ENCODE peak calls at places on chromosomes 7 and 10, in four cellular contexts. One of them, this sample, is unnamed.

GRCh38 chr10:60518745-60519144 is 129.1 kb upstream of the ANK3 start:
- DNase-seq in gastrocnemius medialis: no peak
- DNase-seq in IMR-90: no peak
- DNase-seq in transverse colon: no peak
- DNase-seq in this sample: no peak

GRCh38 chr7:111380945-111381344 is 181.3 kb downstream of the IMMP2L start:
- DNase-seq in gastrocnemius medialis: no peak
- DNase-seq in IMR-90: no peak
- DNase-seq in transverse colon: no peak
- DNase-seq in this sample: no peak

GRCh38 chr10:87642988-87643387 is 16.7 kb upstream of the PAPSS2 start:
- DNase-seq in gastrocnemius medialis: no peak
- DNase-seq in IMR-90: no peak
- DNase-seq in transverse colon: no peak
- DNase-seq in this sample: no peak

GRCh38 chr10:51640120-51640819 is 59.1 kb downstream of the CSTF2T start:
- DNase-seq in gastrocnemius medialis: no peak
- DNase-seq in IMR-90: no peak
- DNase-seq in transverse colon: no peak
- DNase-seq in this sample: no peak

GRCh38 chr7:156827587-156828203 is 65.3 kb downstream of the LMBR1 start:
- DNase-seq in gastrocnemius medialis: no peak
- DNase-seq in IMR-90: peak; percentile 46
- DNase-seq in transverse colon: no peak
- DNase-seq in this sample: no peak

GRCh38 chr7:73533742-73534141 is 11.6 kb upstream of the BAZ1B start:
- DNase-seq in gastrocnemius medialis: no peak
- DNase-seq in IMR-90: no peak
- DNase-seq in transverse colon: no peak
- DNase-seq in this sample: no peak

GRCh38 chr7:152857272-152857671 is 97.7 kb downstream of the ACTR3B start:
- DNase-seq in gastrocnemius medialis: no peak
- DNase-seq in IMR-90: no peak
- DNase-seq in transverse colon: no peak
- DNase-seq in this sample: no peak

GRCh38 chr7:55469271-55469681 is 103.0 kb downstream of the VOPP1 start:
- DNase-seq in gastrocnemius medialis: no peak
- DNase-seq in IMR-90: no peak
- DNase-seq in transverse colon: peak; percentile 32
- DNase-seq in this sample: no peak

GRCh38 chr7:95725170-95725569 is 47.2 kb upstream of the DYNC1I1 start:
- DNase-seq in gastrocnemius medialis: no peak
- DNase-seq in IMR-90: no peak
- DNase-seq in transverse colon: no peak
- DNase-seq in this sample: no peak

GRCh38 chr10:98489561-98490481 is 43.1 kb upstream of the HPS1 start:
- DNase-seq in gastrocnemius medialis: no peak
- DNase-seq in IMR-90: no peak
- DNase-seq in transverse colon: no peak
- DNase-seq in this sample: no peak

GRCh38 chr7:158431941-158432347 is 155.7 kb downstream of the PTPRN2 start:
- DNase-seq in gastrocnemius medialis: peak; percentile 28
- DNase-seq in IMR-90: peak; percentile 28
- DNase-seq in transverse colon: peak; percentile 76
- DNase-seq in this sample: no peak

GRCh38 chr10:94198324-94198723 is 164.4 kb downstream of the NOC3L start:
- DNase-seq in gastrocnemius medialis: no peak
- DNase-seq in IMR-90: no peak
- DNase-seq in transverse colon: no peak
- DNase-seq in this sample: no peak

GRCh38 chr10:4771554-4772201 is 54.3 kb upstream of the AKR1E2 start:
- DNase-seq in gastrocnemius medialis: no peak
- DNase-seq in IMR-90: peak; percentile 85
- DNase-seq in transverse colon: no peak
- DNase-seq in this sample: no peak

GRCh38 chr10:89216056-89216455 is 8.9 kb upstream of the CH25H start:
- DNase-seq in gastrocnemius medialis: no peak
- DNase-seq in IMR-90: no peak
- DNase-seq in transverse colon: no peak
- DNase-seq in this sample: no peak

GRCh38 chr7:2670720-2671391 is 17.1 kb upstream of the AMZ1 start:
- DNase-seq in gastrocnemius medialis: peak; percentile 24
- DNase-seq in IMR-90: peak; percentile 51
- DNase-seq in transverse colon: peak; percentile 66
- DNase-seq in this sample: peak; percentile 66

GRCh38 chr10:107898392-107898791 is 733.9 kb upstream of the SORCS1 start:
- DNase-seq in gastrocnemius medialis: no peak
- DNase-seq in IMR-90: no peak
- DNase-seq in transverse colon: no peak
- DNase-seq in this sample: no peak

GRCh38 chr7:95527033-95527775 is 41.5 kb downstream of the ASB4 start:
- DNase-seq in gastrocnemius medialis: peak; percentile 30
- DNase-seq in IMR-90: peak; percentile 44
- DNase-seq in transverse colon: peak; percentile 48
- DNase-seq in this sample: peak; percentile 27

GRCh38 chr10:118042336-118042735 is 4.4 kb downstream of the RAB11FIP2 start:
- DNase-seq in gastrocnemius medialis: no peak
- DNase-seq in IMR-90: no peak
- DNase-seq in transverse colon: no peak
- DNase-seq in this sample: no peak

GRCh38 chr10:63627376-63627775 is 106.2 kb downstream of the REEP3 start:
- DNase-seq in gastrocnemius medialis: no peak
- DNase-seq in IMR-90: no peak
- DNase-seq in transverse colon: no peak
- DNase-seq in this sample: no peak

GRCh38 chr7:106054133-106054532 is 58.0 kb downstream of the SYPL1 start:
- DNase-seq in gastrocnemius medialis: no peak
- DNase-seq in IMR-90: no peak
- DNase-seq in transverse colon: no peak
- DNase-seq in this sample: no peak

GRCh38 chr10:71981024-71981867 is 17.1 kb downstream of the CHST3 start:
- DNase-seq in gastrocnemius medialis: no peak
- DNase-seq in IMR-90: no peak
- DNase-seq in transverse colon: no peak
- DNase-seq in this sample: no peak

GRCh38 chr10:69715899-69716606 is 85.7 kb upstream of the COL13A1 start:
- DNase-seq in gastrocnemius medialis: no peak
- DNase-seq in IMR-90: no peak
- DNase-seq in transverse colon: no peak
- DNase-seq in this sample: no peak

GRCh38 chr7:1917221-1918062 is 247.4 kb downstream of the ELFN1 start:
- DNase-seq in gastrocnemius medialis: no peak
- DNase-seq in IMR-90: no peak
- DNase-seq in transverse colon: no peak
- DNase-seq in this sample: no peak

GRCh38 chr7:135707570-135707966 is 20.4 kb downstream of the SLC13A4 start:
- DNase-seq in gastrocnemius medialis: no peak
- DNase-seq in IMR-90: no peak
- DNase-seq in transverse colon: no peak
- DNase-seq in this sample: no peak

GRCh38 chr10:60718891-60719290 is 59.4 kb upstream of the CDK1 start:
- DNase-seq in gastrocnemius medialis: no peak
- DNase-seq in IMR-90: no peak
- DNase-seq in transverse colon: no peak
- DNase-seq in this sample: no peak

GRCh38 chr10:121613456-121613855 is 15.2 kb upstream of the FGFR2 start:
- DNase-seq in gastrocnemius medialis: no peak
- DNase-seq in IMR-90: no peak
- DNase-seq in transverse colon: peak; percentile 61
- DNase-seq in this sample: no peak

GRCh38 chr10:67110286-67110685 is 184.4 kb downstream of the LRRTM3 start:
- DNase-seq in gastrocnemius medialis: no peak
- DNase-seq in IMR-90: no peak
- DNase-seq in transverse colon: no peak
- DNase-seq in this sample: no peak

GRCh38 chr10:100998991-100999741 is 442 bp upstream of the LZTS2 start:
- DNase-seq in gastrocnemius medialis: peak; percentile 61
- DNase-seq in IMR-90: peak; percentile 75
- DNase-seq in transverse colon: peak; percentile 84
- DNase-seq in this sample: peak; percentile 86
- TF ChIP-seq POLR2A in gastrocnemius medialis: peak; percentile 95
- TF ChIP-seq POLR2A in IMR-90: peak; percentile 87
- TF ChIP-seq POLR2A in transverse colon: peak; percentile 76
- TF ChIP-seq POLR2A in this sample: peak; percentile 81

DNA sequence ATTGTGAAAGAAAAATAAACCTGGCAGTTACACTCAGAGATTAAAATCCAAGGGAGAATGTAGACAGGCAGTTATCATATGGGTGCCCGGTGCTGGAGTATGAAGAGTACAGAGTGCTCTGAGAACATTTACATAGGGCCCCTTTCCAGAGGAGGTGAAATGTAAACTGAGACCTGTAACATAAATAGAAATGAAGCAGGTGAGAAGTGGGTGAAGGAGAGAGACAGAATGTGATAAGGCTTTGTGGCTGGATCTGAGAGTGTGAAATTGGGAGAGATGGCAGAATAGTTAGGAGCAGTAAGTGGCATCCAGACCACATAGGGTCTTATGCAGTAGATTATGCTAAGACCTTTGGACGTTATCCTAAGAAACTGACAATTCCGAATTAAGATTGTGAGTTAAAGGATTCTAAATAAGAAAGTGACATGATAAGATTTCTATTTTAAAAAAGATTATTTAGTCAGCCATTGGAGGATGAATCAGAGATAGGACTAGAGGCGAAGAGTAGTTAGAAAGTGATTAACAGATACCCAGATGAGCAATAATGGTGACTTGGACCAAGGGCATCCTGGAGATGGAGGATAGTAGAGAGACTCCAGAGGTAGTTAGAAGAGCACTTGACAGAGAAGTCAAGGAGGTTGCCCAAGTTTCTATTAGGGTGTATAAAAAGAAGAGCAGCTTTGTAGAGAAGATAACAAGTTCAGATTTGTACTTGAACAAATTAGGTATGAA is 36.7 kb downstream of the DNAH11 start:
- DNase-seq in gastrocnemius medialis: peak; percentile 9
- DNase-seq in IMR-90: peak; percentile 1
- DNase-seq in transverse colon: no peak
- DNase-seq in this sample: no peak
- H3K27ac ChIP-seq in gastrocnemius medialis: peak overlapping the region; percentile 48
- H3K27ac ChIP-seq in IMR-90: no peak overlapping the region
- H3K27ac ChIP-seq in transverse colon: peak overlapping the region; percentile 21
- H3K27ac ChIP-seq in this sample: no peak overlapping the region

DNA sequence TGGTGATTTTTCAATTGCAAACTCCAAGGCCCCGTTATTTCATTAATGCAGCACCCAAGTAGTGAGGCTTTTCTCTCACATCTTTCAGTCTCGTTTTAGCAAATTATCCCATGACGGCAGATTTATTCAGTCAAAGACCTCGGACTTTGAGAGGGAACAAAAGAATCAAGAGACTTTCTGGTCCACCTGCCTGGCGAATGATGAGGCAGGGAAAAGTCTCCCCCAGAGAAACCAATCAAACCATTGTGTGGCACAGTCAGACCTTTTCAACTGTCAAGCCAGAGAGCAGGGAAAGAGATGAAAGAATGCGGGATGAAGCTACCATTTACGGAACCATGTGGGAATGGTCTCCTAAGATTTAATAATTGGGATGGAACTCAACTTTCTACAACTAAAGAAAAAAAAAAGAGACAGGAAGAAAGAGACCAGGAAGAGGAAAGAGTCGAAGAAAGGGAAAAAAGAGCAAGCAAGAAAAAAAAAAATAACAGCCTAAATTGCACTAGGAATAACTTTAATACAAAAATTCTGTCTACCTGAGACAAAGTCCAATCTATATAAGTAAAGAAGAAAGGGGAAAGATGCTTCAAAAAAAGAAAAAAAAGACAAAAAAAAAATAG is 22.8 kb downstream of the GLI3 start:
- DNase-seq in gastrocnemius medialis: no peak
- DNase-seq in IMR-90: no peak
- DNase-seq in transverse colon: no peak
- DNase-seq in this sample: no peak
- H3K4me3 ChIP-seq in gastrocnemius medialis: no peak overlapping the region
- H3K4me3 ChIP-seq in IMR-90: no peak overlapping the region
- H3K4me3 ChIP-seq in transverse colon: no peak overlapping the region
- H3K4me3 ChIP-seq in this sample: no peak overlapping the region

GRCh38 chr10:930415-931325 is 835 bp downstream of the LARP4B start:
- DNase-seq in gastrocnemius medialis: no peak
- DNase-seq in IMR-90: peak; percentile 30
- DNase-seq in transverse colon: peak; percentile 76
- DNase-seq in this sample: peak; percentile 67
- TF ChIP-seq POLR2A in gastrocnemius medialis: no peak
- TF ChIP-seq POLR2A in IMR-90: peak; percentile 47
- TF ChIP-seq POLR2A in transverse colon: peak; percentile 49
- TF ChIP-seq POLR2A in this sample: peak; percentile 17

GRCh38 chr7:10930551-10930950 is 43.1 kb upstream of the PHF14 start:
- DNase-seq in gastrocnemius medialis: no peak
- DNase-seq in IMR-90: no peak
- DNase-seq in transverse colon: no peak
- DNase-seq in this sample: no peak
- H3K27ac ChIP-seq in gastrocnemius medialis: no peak overlapping the region
- H3K27ac ChIP-seq in IMR-90: no peak overlapping the region
- H3K27ac ChIP-seq in transverse colon: no peak overlapping the region
- H3K27ac ChIP-seq in this sample: no peak overlapping the region

GRCh38 chr7:16061630-16062029 is 359.7 kb downstream of the CRPPA start:
- DNase-seq in gastrocnemius medialis: no peak
- DNase-seq in IMR-90: no peak
- DNase-seq in transverse colon: no peak
- DNase-seq in this sample: no peak

GRCh38 chr7:16064316-16064715 is 357.0 kb downstream of the CRPPA start:
- DNase-seq in gastrocnemius medialis: no peak
- DNase-seq in IMR-90: no peak
- DNase-seq in transverse colon: no peak
- DNase-seq in this sample: no peak

GRCh38 chr7:16062269-16062668 is 359.1 kb downstream of the CRPPA start:
- DNase-seq in gastrocnemius medialis: no peak
- DNase-seq in IMR-90: peak; percentile 75
- DNase-seq in transverse colon: no peak
- DNase-seq in this sample: no peak

GRCh38 chr7:16063241-16063640 is 358.1 kb downstream of the CRPPA start:
- DNase-seq in gastrocnemius medialis: no peak
- DNase-seq in IMR-90: no peak
- DNase-seq in transverse colon: no peak
- DNase-seq in this sample: no peak

GRCh38 chr7:16063691-16064090 is 357.6 kb downstream of the CRPPA start:
- DNase-seq in gastrocnemius medialis: no peak
- DNase-seq in IMR-90: no peak
- DNase-seq in transverse colon: no peak
- DNase-seq in this sample: no peak
- H3K4me3 ChIP-seq in gastrocnemius medialis: peak overlapping the region; percentile 38
- H3K4me3 ChIP-seq in IMR-90: no peak overlapping the region
- H3K4me3 ChIP-seq in transverse colon: no peak overlapping the region
- H3K4me3 ChIP-seq in this sample: no peak overlapping the region

This sample was measured in right lobe of liver.